ENCODE peak calls at places on chromosomes 13 and 19, in seven cellular contexts. H is GM23248, V is SK-N-SH, N is fibroblast of lung, I is endothelial cell of umbilical vein, X is H1, R is neuronal stem cell. J is an unnamed sample.

GRCh38 chr13:102280366-102280765 is 121.5 kb downstream of the FGF14 start:
- DNase-seq in H (no peak), R (peak), I (no peak), V (no peak), X (no peak), N (no peak), J (no peak)

GRCh38 chr13:34011552-34012085 is 193.7 kb downstream of the RFC3 start:
- DNase-seq in R (no peak), I (no peak), H (no peak), X (no peak), N (no peak), V (no peak), J (no peak)

GRCh38 chr19:13154241-13154778 is 4.1 kb downstream of the IER2 start:
- DNase-seq in R (peak), X (no peak), I (peak), V (peak), H (peak), N (peak), J (no peak)

GRCh38 chr19:43464089-43464775 is 1.2 kb downstream of the LYPD3 start:
- DNase-seq in I (no peak), X (no peak), H (peak), V (peak), N (no peak), R (no peak), J (no peak)

GRCh38 chr13:51625555-51626345 is 41.5 kb downstream of the WDFY2 start:
- DNase-seq in X (no peak), R (no peak), V (no peak), I (peak), H (no peak), N (peak), J (no peak)

GRCh38 chr19:58387338-58388174 is 487 bp downstream of the RPS5 start:
- DNase-seq in N (no peak), X (no peak), R (no peak), H (peak), V (peak), I (no peak), J (no peak)

GRCh38 chr19:4811328-4812131 is 20.0 kb downstream of the TICAM1 start:
- DNase-seq in N (peak), H (peak), R (peak), X (no peak), I (peak), V (peak), J (no peak)

GRCh38 chr19:584240-585001 is 5.3 kb upstream of the HCN2 start:
- DNase-seq in H (peak), N (peak), X (no peak), V (peak), I (peak), R (peak), J (no peak)

GRCh38 chr13:40334031-40334430 is 332.4 kb downstream of the FOXO1 start:
- DNase-seq in I (no peak), X (no peak), H (no peak), N (no peak), R (no peak), V (no peak), J (no peak)

GRCh38 chr13:27012482-27013197 is 159.0 kb downstream of the USP12 start:
- DNase-seq in R (no peak), X (no peak), I (no peak), V (no peak), N (peak), H (peak), J (peak)

GRCh38 chr19:5667751-5668271 is 12.5 kb downstream of the MICOS13 start:
- DNase-seq in N (no peak), I (no peak), V (no peak), H (no peak), R (no peak), X (peak), J (no peak)

GRCh38 chr19:18789883-18790565 is 1.1 kb downstream of the COMP start:
- DNase-seq in R (no peak), H (peak), N (no peak), V (peak), X (peak), I (no peak), J (no peak)

GRCh38 chr19:17351815-17352435 is 14.6 kb downstream of the GTPBP3 start:
- DNase-seq in H (no peak), I (no peak), X (no peak), V (no peak), R (no peak), N (no peak), J (no peak)

GRCh38 chr19:21023901-21024300 is 3.4 kb downstream of the ZNF430 start:
- DNase-seq in V (no peak), N (peak), X (no peak), I (no peak), H (peak), R (no peak), J (no peak)

GRCh38 chr13:98089246-98089645 is 53.6 kb upstream of the FARP1 start:
- DNase-seq in N (no peak), V (no peak), I (no peak), H (peak), R (no peak), X (no peak), J (no peak)

GRCh38 chr19:33872445-33873320 is 76.0 kb downstream of the KCTD15 start:
- DNase-seq in N (no peak), H (no peak), R (no peak), V (no peak), I (no peak), X (no peak), J (peak)

GRCh38 chr19:15702590-15702930 is 25.3 kb upstream of the OR10H2 start:
- DNase-seq in N (peak), I (peak), V (peak), X (no peak), H (peak), R (no peak), J (peak)

GRCh38 chr19:19068659-19069509 is 5.1 kb downstream of the SLC25A42 start:
- DNase-seq in I (no peak), R (no peak), H (no peak), N (no peak), V (no peak), X (no peak), J (no peak)

GRCh38 chr19:29667941-29668340 is 2.7 kb downstream of the PLEKHF1 start:
- DNase-seq in N (no peak), X (no peak), R (no peak), I (no peak), V (no peak), H (peak), J (no peak)

GRCh38 chr19:11345122-11345752 is 831 bp downstream of the TMEM205 start:
- DNase-seq in V (peak), H (peak), N (no peak), X (no peak), I (peak), R (no peak), J (no peak)

GRCh38 chr19:51726049-51726448 is 2.3 kb upstream of the HAS1 start:
- DNase-seq in V (no peak), R (no peak), N (peak), X (no peak), I (no peak), H (peak), J (peak)

GRCh38 chr13:61339054-61339621 is 76.5 kb downstream of the PCDH20 start:
- DNase-seq in R (no peak), H (no peak), X (no peak), V (no peak), N (no peak), I (no peak), J (no peak)

DNA sequence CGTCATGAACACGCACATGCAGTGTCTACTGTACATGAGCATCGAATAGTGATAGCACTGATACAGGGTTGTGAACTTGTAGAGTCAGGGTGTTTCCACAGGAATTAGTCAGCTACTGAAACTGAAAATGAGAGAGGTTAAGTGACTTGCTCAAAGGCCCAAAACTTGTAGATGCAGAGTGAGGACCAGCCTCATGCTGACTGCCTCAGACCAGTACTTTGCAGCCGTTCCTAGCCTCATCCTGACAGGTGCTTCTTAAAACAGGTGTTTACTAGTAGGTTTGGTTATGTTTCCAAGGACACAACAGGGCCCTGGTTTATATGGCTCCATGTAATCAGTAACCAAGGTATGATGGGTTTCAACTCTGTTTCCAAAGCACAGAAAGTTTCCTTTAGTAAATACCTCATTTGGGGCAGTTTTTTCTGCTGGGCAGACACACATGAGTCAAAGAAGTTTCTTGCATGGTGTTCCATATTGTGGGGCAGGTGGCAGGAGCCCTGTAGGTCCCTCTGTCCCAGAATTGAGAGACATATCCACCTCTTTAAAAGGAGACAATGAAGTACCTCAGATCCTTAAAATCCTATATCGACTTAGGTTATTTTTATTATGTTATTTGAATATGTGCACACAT is 16.0 kb downstream of the FGF9 start:
- DNase-seq in V (no peak), I (no peak), H (no peak), X (no peak), N (no peak), R (no peak), J (no peak)
- H3K9ac ChIP-seq in V (no peak), I (no peak), H (no peak), X (no peak), N (no peak), R (no peak), J (no peak)

DNA sequence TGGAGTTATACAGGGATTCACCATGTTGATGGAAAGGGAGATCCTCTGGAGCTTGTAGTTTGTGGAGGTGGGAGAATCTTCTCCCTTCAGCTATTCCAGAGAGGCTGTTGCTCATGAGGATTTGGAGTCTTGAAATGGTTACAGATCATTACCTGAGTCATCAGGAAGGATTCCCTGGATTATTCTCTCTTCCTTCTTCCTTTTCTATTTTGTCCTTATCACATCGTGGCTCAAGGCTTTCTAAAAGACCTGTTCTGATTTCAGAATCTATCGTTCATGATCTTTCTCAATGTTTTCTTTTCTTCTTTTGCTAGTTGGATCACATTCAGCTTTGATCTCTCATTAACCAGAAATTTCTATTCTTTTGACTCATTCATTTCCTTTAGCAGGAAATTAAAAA is 196.0 kb downstream of the KLF5 start:
- DNase-seq in X (no peak), H (peak), I (peak), N (no peak), V (no peak), R (no peak), J (no peak)
- H2AFZ ChIP-seq in X (peak), H (no peak), I (no peak), N (no peak), V (no peak), R (no peak), J (peak)

DNA sequence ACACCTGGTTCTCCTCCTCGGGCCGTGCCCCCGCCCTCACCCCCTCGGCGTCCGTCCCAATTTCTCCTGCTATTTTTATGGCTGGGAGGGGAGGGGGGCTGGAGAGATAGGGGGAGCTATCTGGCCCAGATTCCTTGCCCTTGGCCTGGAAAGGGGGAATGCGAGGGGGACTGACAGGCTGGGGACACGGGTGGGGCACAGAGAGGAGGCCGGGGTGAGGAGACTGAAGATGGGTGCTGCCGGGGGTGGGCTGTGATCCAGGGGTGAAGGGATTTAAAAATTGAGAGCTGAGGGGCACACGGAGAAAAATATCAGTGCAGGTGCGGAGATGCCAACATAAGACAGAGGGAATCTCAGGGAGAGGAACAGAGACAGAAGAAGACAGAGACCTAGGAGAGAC is 2.3 kb downstream of the PRKCG start:
- DNase-seq in R (no peak), V (no peak), I (no peak), H (no peak), N (no peak), X (no peak), J (no peak)
- H3K9ac ChIP-seq in R (no peak), V (no peak), I (no peak), H (no peak), N (no peak), X (no peak), J (no peak)

GRCh38 chr19:48695743-48696352 is at the start of gene FUT2:
- DNase-seq in I (no peak), R (no peak), V (no peak), X (no peak), N (no peak), H (no peak), J (no peak)

GRCh38 chr19:48698046-48698445 is 2.3 kb downstream of the FUT2 start:
- DNase-seq in H (peak), V (no peak), I (peak), N (peak), R (no peak), X (no peak), J (no peak)

DNA sequence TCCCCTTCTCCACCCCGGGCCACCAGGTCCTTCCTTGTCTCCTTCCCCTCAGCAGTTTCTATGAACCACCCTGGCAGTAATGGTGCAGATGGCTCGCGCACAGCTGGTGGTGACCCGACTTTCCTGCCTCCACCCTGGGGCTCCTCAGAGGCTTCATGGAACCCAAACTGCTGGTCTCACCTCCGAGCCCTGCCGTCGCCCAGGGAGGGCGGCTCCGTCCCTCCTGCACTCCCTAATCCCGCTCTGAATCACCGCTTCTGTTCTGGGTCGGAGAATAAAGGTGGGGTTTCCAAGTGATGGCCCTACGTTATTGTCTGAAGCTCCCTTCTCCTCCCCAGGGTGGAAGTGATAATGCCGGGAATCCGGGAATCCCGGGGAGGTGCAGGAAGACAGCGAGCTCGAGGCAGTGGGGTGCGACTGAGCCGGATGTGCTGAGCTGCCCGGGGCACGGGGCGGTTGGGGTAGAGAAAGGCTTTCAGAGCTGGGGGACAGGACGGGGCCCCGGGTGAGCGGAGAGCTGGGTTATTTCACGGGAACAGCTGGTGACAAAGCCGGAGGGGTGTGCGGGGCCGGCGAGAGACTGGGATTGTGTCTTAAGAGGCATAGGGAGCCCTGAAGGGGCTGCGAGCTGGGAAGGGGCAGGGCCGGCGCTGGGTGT is 711 bp downstream of the FUT2 start:
- DNase-seq in R (no peak), I (no peak), V (no peak), N (no peak), X (no peak), H (peak), J (no peak)
- H2AFZ ChIP-seq in R (peak), I (peak), V (no peak), N (no peak), X (peak), H (peak), J (peak)

DNA sequence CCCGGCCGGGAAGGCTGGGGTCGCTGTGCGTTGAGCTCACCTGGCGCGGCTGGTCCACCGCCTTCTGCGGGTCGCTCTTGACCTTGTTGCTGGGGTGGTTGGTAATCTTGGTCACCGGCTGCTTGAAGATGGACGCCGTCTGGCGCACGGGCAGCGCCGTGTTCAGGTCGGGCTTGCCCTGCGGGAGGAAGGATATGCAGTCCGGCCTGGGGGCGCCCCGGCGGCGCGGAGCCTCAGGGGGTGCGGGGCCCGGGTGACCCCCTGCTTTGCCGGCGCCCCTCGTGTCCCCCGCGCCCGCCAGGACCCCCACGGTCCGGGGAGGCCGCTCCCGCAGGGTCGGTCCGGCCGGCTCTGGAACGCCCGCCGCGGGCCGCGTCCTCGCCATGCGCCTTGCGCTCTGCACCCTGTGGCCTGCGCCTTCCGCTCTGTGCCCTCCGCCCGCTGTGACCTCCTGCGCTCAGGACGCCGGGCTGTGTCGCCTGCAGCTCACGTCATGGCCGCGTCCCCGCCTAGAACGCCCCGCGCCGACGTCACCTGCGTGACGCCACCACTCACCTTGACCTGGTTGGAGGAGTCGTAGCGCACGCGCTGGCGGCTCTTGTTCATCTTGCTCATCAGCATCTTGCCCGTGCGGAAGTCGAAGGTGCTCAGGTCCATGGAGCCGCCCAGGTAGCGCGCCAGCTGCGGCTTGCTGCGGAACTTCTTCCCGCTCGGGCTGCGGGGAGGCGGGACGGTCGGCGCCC is 8.0 kb downstream of the MBD3 start:
- DNase-seq in I (no peak), H (no peak), N (no peak), V (no peak), R (no peak), X (no peak), J (no peak)
- H3K9ac ChIP-seq in I (no peak), H (no peak), N (no peak), V (no peak), R (peak), X (peak), J (no peak)

J was measured in keratinocyte.